ENCODE peak calls at places on chromosomes 1 and 21, in ten cellular contexts. S is IMR-90, A is lower leg skin, L is GM12878, I is body of pancreas, N is GM12891, K is K562, F is transverse colon, V is right lobe of liver, C is GM12892. P is an unnamed sample.

GRCh38 chr21:15850645-15851044 is 120.9 kb downstream of the USP25 start:
- DNase-seq in A (no peak), S (peak), L (no peak), F (no peak), K (no peak), C (no peak), V (no peak), N (no peak), I (no peak), P (no peak)

GRCh38 chr1:206590025-206590834 is 22.0 kb downstream of the EIF2D start:
- DNase-seq in F (no peak), V (no peak), A (no peak), K (peak), I (no peak), C (no peak), S (peak), L (no peak), N (no peak), P (peak)

GRCh38 chr1:55793856-55794255 is 578.7 kb upstream of the USP24 start:
- DNase-seq in F (no peak), S (no peak), K (no peak), V (no peak), A (no peak), N (no peak), C (no peak), L (no peak), I (no peak), P (no peak)

GRCh38 chr1:201827321-201828281 is 1.4 kb upstream of the IPO9 start:
- DNase-seq in N (no peak), V (no peak), A (no peak), L (no peak), F (no peak), K (no peak), C (no peak), I (no peak), S (no peak), P (no peak)

GRCh38 chr1:3515774-3516480 is 61.5 kb downstream of the ARHGEF16 start:
- DNase-seq in I (no peak), S (no peak), L (no peak), K (no peak), V (no peak), A (no peak), N (no peak), C (no peak), F (no peak), P (no peak)

GRCh38 chr1:20731057-20731991 is 1.2 kb downstream of the SH2D5 start:
- DNase-seq in K (no peak), L (no peak), I (no peak), A (peak), C (no peak), S (no peak), V (peak), F (no peak), N (no peak), P (peak)

GRCh38 chr1:2174348-2175054 is 20.1 kb downstream of the FAAP20 start:
- DNase-seq in F (peak), I (peak), C (peak), S (peak), K (peak), A (no peak), L (no peak), V (no peak), N (peak), P (peak)

GRCh38 chr1:198545156-198545555 is 4.7 kb upstream of the ATP6V1G3 start:
- DNase-seq in L (no peak), N (no peak), I (no peak), S (no peak), A (no peak), V (no peak), K (no peak), C (no peak), F (no peak), P (no peak)

GRCh38 chr1:62068978-62069377 is 125.7 kb upstream of the L1TD1 start:
- DNase-seq in S (peak), I (no peak), K (no peak), A (no peak), L (no peak), C (no peak), N (no peak), V (no peak), F (no peak), P (no peak)

GRCh38 chr21:41808094-41808493 is 41.2 kb upstream of the RIPK4 start:
- DNase-seq in A (peak), I (no peak), F (no peak), S (no peak), V (no peak), C (no peak), N (no peak), K (no peak), L (no peak), P (no peak)

GRCh38 chr1:86419277-86419903 is 4.6 kb upstream of the CLCA2 start:
- DNase-seq in S (no peak), C (peak), N (peak), V (no peak), A (no peak), L (no peak), F (peak), K (peak), I (no peak), P (peak)

DNA sequence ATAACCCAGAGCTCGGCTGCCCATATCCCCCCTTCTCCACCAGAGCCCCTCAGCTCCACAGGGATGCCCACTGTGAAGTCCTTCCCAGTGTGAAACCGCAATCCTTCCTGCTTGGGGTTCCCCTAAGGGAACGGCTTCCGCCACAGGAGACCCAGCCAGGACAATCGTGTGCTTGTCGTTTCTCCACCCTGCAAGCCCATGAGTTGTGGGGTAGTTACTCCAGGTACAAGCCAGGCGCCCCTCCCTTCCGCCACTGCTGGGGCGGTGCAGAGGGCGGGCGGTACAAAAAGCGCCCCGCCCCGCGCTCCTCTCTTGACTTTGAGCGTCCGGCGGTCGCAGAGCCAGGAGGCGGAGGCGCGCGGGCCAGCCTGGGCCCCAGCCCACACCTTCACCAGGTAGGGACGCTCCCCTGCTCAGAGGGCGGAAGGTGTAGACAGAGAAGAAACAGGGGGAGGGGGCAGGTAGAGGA is at the start of gene TINAGL1:
- DNase-seq in C (no peak), V (no peak), A (no peak), K (peak), S (no peak), F (peak), L (no peak), I (peak), N (no peak), P (no peak)
- TF ChIP-seq POLR2A in C (no peak), V (peak), A (no peak), K (no peak), S (no peak), F (peak), L (no peak), I (peak), N (no peak), P (no peak)

DNA sequence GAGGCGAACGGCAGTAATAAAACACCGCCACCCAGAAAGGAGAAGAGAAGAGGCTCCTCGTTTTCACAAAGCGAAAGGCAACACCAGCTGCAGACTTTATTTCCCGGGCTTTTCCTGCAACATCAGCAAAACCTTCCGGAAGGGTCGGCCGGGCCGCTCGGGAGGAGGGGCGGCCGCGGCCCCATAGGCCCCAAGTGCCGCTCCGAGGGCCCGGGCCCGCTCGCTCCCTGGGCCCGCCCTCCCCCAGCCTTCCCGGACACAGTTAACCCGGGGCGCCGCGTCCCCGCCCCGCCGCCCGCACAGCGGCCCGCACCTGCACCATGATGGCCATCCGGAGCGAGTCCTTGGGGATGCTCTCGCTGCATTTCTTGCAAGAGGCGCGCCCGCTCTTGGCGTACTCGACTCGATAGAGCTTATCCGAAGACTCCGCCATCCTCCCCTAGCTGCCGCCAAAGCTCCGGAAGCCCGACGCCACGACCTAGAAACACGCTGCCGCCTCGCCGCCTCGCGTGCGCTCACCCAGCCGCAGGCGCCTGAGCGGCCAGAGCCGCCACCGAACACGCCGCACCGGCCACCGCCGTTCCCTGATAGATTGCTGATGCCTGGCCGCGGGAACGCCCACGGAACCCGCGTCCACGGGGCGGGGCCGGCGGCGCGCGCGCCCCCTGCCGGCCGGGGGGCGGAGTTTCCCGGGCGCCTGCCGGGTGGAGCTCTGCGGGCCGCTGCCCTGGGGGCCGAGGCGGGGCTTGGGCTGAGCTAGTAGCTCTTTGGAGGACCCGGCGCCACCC is at the start of gene PARP1:
- DNase-seq in S (peak), F (peak), V (peak), I (peak), C (peak), A (peak), L (no peak), N (peak), K (peak), P (peak)
- TF ChIP-seq POLR2A in S (peak), F (peak), V (peak), I (peak), C (peak), A (no peak), L (peak), N (peak), K (peak), P (peak)

DNA sequence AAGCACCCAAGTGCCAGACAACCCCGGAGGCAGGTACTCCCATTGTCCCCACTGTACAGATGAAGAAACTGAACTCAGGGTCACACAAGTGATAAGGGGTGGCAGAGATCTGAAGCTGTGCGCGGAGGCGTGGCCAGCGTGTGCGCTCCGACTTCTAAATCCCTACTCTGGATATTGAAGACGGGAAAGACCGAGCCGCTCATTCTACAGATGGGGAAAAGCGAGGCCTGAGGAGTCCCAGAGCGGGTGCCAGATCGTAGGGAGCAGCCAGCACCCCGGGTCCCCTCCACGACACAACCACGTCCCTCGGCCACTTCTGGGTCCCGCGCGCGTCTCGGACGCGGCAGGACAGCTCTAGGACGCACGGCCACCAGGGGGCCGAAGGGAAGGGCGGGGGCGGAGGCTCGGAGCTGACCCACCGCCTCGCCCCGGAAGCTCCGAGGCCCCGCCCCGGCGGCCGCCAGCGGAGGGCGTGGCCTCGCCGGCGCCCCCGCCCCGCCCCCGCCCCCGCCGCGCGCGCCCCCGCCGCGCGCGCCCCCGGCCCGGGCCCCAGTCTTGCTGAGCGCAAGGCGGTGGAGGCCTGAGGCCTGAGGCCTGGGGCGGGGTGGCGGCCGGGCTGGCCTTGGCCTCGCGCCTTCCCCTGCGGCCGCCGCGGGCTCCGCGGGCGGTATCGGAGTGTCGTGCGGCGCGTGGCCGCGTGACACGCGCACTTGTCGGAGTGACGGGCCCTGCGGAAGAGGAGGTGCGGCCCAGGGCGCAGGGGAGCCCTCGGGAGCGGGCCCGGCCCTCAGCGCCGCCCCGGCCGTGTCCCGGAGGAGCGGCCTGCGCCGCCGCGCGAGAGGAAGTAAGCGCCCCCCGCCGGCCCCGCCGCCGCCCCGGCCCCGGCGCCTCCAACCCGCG is at the start of gene H6PD:
- DNase-seq in A (peak), S (peak), L (no peak), N (peak), V (peak), F (peak), K (peak), I (peak), C (peak), P (peak)
- TF ChIP-seq POLR2A in A (peak), S (peak), L (peak), N (peak), V (peak), F (peak), K (peak), I (peak), C (peak), P (peak)

DNA sequence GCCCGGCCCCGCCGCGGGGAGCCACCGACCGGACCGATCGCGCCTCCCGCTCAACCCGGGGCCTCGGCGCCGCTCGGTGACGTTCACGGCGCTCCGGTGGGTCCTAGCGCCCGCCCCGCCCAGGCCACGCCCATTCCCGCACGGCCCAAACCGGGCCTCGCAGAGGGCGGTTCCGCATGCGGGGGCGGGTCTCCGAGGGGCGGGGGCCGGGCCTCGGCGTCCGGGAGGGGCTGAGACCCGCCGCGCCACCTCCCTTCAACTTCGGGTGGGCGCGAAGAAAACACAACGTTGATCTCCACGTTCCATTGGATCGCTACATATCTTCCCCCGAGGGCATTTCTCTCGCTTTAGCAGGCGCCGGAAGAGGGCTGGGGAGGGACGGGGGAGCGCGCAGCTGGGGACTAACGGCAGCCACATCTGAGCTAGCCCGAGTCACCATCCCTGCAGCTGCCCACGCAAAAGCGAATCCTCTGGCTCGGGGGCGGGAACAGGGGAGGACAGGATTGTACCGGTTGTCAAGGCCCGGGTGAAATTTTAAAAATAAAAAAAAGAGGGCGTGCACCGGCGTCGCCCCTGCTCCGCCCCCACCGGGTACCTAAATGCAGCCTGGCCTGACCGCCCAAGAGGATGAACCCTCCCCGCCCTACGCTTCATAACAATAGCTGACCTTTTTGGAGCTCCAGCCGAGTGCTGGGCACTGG is at the start of gene MAD2L2:
- DNase-seq in F (peak), L (peak), N (peak), A (peak), C (peak), K (peak), V (peak), I (peak), S (peak), P (peak)
- TF ChIP-seq POLR2A in F (peak), L (peak), N (no peak), A (no peak), C (peak), K (peak), V (peak), I (peak), S (peak), P (peak)

GRCh38 chr1:203011582-203011981 is 4.4 kb downstream of the TMEM183A start:
- DNase-seq in F (no peak), I (no peak), L (no peak), C (no peak), A (no peak), N (no peak), V (no peak), S (no peak), K (no peak), P (no peak)

GRCh38 chr1:203009185-203009584 is 2.0 kb downstream of the TMEM183A start:
- DNase-seq in C (no peak), N (no peak), S (peak), I (no peak), F (no peak), A (no peak), L (no peak), K (no peak), V (no peak), P (no peak)

GRCh38 chr1:203002951-203003350 is 4.2 kb upstream of the TMEM183A start:
- DNase-seq in V (no peak), F (no peak), S (no peak), N (no peak), I (no peak), L (no peak), K (no peak), A (no peak), C (no peak), P (no peak)

GRCh38 chr1:203001986-203002385 is 5.2 kb upstream of the TMEM183A start:
- DNase-seq in N (no peak), V (no peak), F (no peak), L (no peak), K (no peak), C (no peak), S (no peak), A (no peak), I (no peak), P (no peak)

DNA sequence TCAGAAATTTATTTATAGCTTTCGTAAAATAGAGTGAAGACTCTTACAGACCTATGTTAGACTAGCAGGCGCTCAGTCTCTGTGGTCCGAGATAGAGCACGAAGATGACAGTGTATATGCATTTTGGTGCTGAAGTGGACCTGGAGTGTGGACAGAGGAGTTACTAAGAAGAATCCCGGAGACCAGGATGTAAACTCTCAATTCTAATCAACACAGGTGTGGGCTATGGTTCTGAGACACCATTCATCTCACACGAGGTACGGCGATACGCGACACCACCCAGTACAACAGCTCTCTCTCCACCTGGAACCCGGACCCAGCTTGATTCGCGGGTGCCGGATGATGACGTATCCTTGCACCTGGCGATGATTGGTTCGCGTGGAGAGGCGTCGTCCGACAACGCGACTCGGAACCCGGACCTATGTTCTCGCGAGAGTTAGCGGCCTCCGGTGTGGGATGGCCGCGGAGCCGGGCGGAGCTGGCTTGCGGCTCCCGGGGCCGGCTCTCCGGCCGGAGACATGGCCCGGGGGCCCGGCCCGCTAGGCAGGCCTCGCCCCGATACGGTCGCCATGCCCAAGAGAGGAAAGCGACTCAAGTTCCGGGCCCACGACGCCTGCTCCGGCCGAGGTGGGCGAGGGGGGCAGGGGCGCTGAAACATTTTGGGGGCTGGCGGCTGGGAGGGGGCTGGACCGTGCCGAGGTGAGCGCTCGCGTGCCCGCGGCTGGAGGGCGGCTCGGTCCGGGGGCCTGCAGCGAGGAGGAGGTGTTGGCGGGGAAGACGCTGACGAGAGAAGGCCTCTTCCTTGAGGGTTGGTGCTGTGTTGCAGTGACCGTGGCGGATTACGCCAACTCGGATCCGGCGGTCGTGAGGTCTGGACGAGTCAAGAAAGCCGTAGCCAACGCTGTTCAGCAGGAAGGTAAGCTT is at the start of gene TMEM183A:
- DNase-seq in L (peak), F (peak), A (peak), C (peak), S (peak), V (peak), K (peak), I (peak), N (peak), P (peak)
- TF ChIP-seq POLR2A in L (peak), F (peak), A (no peak), C (peak), S (peak), V (peak), K (peak), I (peak), N (peak), P (peak)

GRCh38 chr1:150553392-150554085 is 4.3 kb downstream of the ADAMTSL4 start:
- DNase-seq in I (no peak), S (no peak), F (no peak), C (no peak), V (no peak), A (no peak), L (no peak), N (no peak), K (no peak), P (no peak)
- TF ChIP-seq POLR2A in I (no peak), S (no peak), F (no peak), C (no peak), V (no peak), A (no peak), L (peak), N (no peak), K (peak), P (no peak)

DNA sequence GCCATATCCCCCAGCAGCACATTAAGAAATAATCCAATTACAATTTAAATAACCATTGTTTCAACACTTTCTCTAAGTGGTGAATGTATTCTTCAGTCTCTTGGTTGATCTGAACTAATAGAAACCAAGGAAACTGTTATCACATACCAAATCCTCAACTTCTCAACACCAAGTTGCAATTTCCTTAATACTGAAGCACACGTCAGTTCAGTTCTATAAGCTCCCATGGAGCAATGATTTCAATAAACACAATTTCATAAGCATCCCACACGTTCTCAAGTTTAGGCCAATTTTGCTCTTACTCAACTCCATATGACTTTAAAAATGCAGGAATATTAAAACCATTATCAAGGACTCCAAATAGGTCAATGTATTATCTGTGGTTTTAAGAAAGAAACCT is 5.8 kb upstream of the ERG start:
- DNase-seq in C (no peak), K (no peak), V (no peak), A (no peak), F (no peak), N (no peak), S (no peak), L (no peak), I (no peak), P (no peak)
- TF ChIP-seq POLR2A in C (no peak), K (no peak), V (no peak), A (no peak), F (no peak), N (no peak), S (no peak), L (no peak), I (no peak), P (no peak)

GRCh38 chr1:153958111-153958960 is at the start of gene CRTC2:
- DNase-seq in N (peak), I (peak), A (peak), F (peak), V (peak), K (peak), S (peak), L (peak), C (peak), P (peak)
- TF ChIP-seq POLR2A in N (no peak), I (peak), A (peak), F (peak), V (peak), K (peak), S (peak), L (peak), C (peak), P (peak)

P was measured in erythroblast.